ENCODE peak calls at places on chromosomes 6 and 20, in seven cellular contexts. R, I, Y, O, N, U and D are unnamed samples.

GRCh38 chr6:14026831-14027539 is 90.6 kb upstream of the CD83 start:
- DNase-seq in R (peak), I (peak), Y (peak), O (peak), N (no peak), U (no peak), D (no peak)

GRCh38 chr20:17655286-17655651 is 26.8 kb downstream of the RRBP1 start:
- DNase-seq in R (no peak), I (peak), Y (no peak), O (no peak), N (no peak), U (no peak), D (no peak)

GRCh38 chr20:23668477-23668951 is 20.3 kb downstream of the CST4 start:
- DNase-seq in R (peak), I (peak), Y (peak), O (peak), N (peak), U (peak), D (peak)

GRCh38 chr6:132812255-132812732 is 2.1 kb upstream of the RPS12 start:
- DNase-seq in R (peak), I (no peak), Y (peak), O (no peak), N (no peak), U (no peak), D (no peak)

GRCh38 chr6:88626460-88626859 is 337.0 kb downstream of the RNGTT start:
- DNase-seq in R (peak), I (no peak), Y (no peak), O (no peak), N (no peak), U (no peak), D (no peak)

GRCh38 chr6:54031194-54031593 is 80.0 kb upstream of the MLIP start:
- DNase-seq in R (no peak), I (no peak), Y (no peak), O (no peak), N (no peak), U (no peak), D (no peak)

GRCh38 chr20:62266340-62266739 is 28.0 kb downstream of the OSBPL2 start:
- DNase-seq in R (no peak), I (no peak), Y (no peak), O (no peak), N (no peak), U (no peak), D (no peak)

GRCh38 chr6:3808759-3809514 is 40.2 kb upstream of the FAM50B start:
- DNase-seq in R (peak), I (peak), Y (peak), O (no peak), N (no peak), U (no peak), D (no peak)

GRCh38 chr20:35828434-35828833 is 56.6 kb downstream of the PHF20 start:
- DNase-seq in R (no peak), I (no peak), Y (peak), O (no peak), N (no peak), U (no peak), D (no peak)

GRCh38 chr6:101607286-101607685 is 213.8 kb downstream of the GRIK2 start:
- DNase-seq in R (no peak), I (no peak), Y (no peak), O (no peak), N (no peak), U (no peak), D (no peak)

GRCh38 chr6:107218142-107218541 is 102.8 kb upstream of the BEND3 start:
- DNase-seq in R (no peak), I (no peak), Y (no peak), O (no peak), N (no peak), U (no peak), D (no peak)

GRCh38 chr6:121647905-121648304 is 212.5 kb downstream of the GJA1 start:
- DNase-seq in R (peak), I (peak), Y (peak), O (no peak), N (no peak), U (no peak), D (no peak)

GRCh38 chr20:24118096-24118780 is 129.7 kb upstream of the GGTLC1 start:
- DNase-seq in R (peak), I (no peak), Y (no peak), O (no peak), N (no peak), U (no peak), D (no peak)

GRCh38 chr20:33672426-33673114 is 1.7 kb downstream of the NECAB3 start:
- DNase-seq in R (no peak), I (no peak), Y (no peak), O (no peak), N (no peak), U (no peak), D (no peak)

GRCh38 chr6:5706094-5707033 is 300.4 kb downstream of the NRN1 start:
- DNase-seq in R (peak), I (peak), Y (no peak), O (no peak), N (no peak), U (no peak), D (no peak)

GRCh38 chr6:159941286-159942113 is 27.4 kb upstream of the IGF2R start:
- DNase-seq in R (peak), I (peak), Y (peak), O (no peak), N (peak), U (peak), D (no peak)

GRCh38 chr6:49464691-49465090 is 1.5 kb downstream of the CENPQ start:
- DNase-seq in R (no peak), I (no peak), Y (no peak), O (no peak), N (no peak), U (no peak), D (no peak)

GRCh38 chr20:17525650-17526049 is 5.5 kb downstream of the BFSP1 start:
- DNase-seq in R (no peak), I (no peak), Y (no peak), O (no peak), N (no peak), U (no peak), D (no peak)

GRCh38 chr6:134240664-134241431 is 77.1 kb downstream of the SGK1 start:
- DNase-seq in R (no peak), I (no peak), Y (no peak), O (no peak), N (peak), U (peak), D (peak)

GRCh38 chr6:117128052-117128451 is 137.3 kb upstream of the VGLL2 start:
- DNase-seq in R (no peak), I (no peak), Y (no peak), O (no peak), N (no peak), U (no peak), D (no peak)

GRCh38 chr6:44527961-44528644 is 140.6 kb downstream of the CDC5L start:
- DNase-seq in R (no peak), I (no peak), Y (no peak), O (no peak), N (no peak), U (no peak), D (no peak)

GRCh38 chr6:32095338-32096086 is 13.6 kb downstream of the TNXB start:
- DNase-seq in R (no peak), I (no peak), Y (no peak), O (no peak), N (no peak), U (no peak), D (no peak)

GRCh38 chr20:47263502-47264084 is 92.9 kb downstream of the ZMYND8 start:
- DNase-seq in R (no peak), I (no peak), Y (no peak), O (no peak), N (no peak), U (no peak), D (no peak)

GRCh38 chr6:156379392-156379910 is 397.7 kb upstream of the ARID1B start:
- DNase-seq in R (no peak), I (no peak), Y (peak), O (no peak), N (no peak), U (no peak), D (no peak)

GRCh38 chr6:125797120-125797933 is 6.6 kb downstream of the NCOA7 start:
- DNase-seq in R (no peak), I (no peak), Y (no peak), O (no peak), N (no peak), U (no peak), D (no peak)

GRCh38 chr6:7166410-7167293 is 58.9 kb downstream of the RREB1 start:
- DNase-seq in R (peak), I (peak), Y (peak), O (no peak), N (no peak), U (no peak), D (no peak)

GRCh38 chr20:57162253-57162652 is 104.2 kb downstream of the BMP7 start:
- DNase-seq in R (no peak), I (no peak), Y (no peak), O (no peak), N (no peak), U (no peak), D (no peak)

GRCh38 chr20:46523696-46524328 is 10.5 kb upstream of the ZNF334 start:
- DNase-seq in R (peak), I (no peak), Y (no peak), O (no peak), N (no peak), U (no peak), D (no peak)

GRCh38 chr20:1900321-1900791 is 5.1 kb downstream of the SIRPA start:
- DNase-seq in R (peak), I (peak), Y (peak), O (peak), N (no peak), U (no peak), D (no peak)

GRCh38 chr6:38341501-38341900 is 298.2 kb downstream of the BTBD9 start:
- DNase-seq in R (no peak), I (no peak), Y (no peak), O (no peak), N (no peak), U (no peak), D (no peak)

GRCh38 chr6:37288247-37288646 is 30.3 kb upstream of the TMEM217 start:
- DNase-seq in R (no peak), I (no peak), Y (no peak), O (no peak), N (no peak), U (no peak), D (no peak)

GRCh38 chr20:10633708-10634107 is 40.1 kb downstream of the JAG1 start:
- DNase-seq in R (no peak), I (no peak), Y (no peak), O (no peak), N (no peak), U (no peak), D (no peak)

GRCh38 chr20:24442909-24443308 is 26.5 kb upstream of the SYNDIG1 start:
- DNase-seq in R (no peak), I (no peak), Y (no peak), O (no peak), N (no peak), U (no peak), D (no peak)

GRCh38 chr6:107763959-107764358 is 60.2 kb downstream of the SCML4 start:
- DNase-seq in R (peak), I (peak), Y (peak), O (no peak), N (no peak), U (no peak), D (no peak)